ENCODE peak calls at places on chromosome 7, in nine cellular contexts. Z is Panc1; F is CD8-positive, alpha-beta T cell; C is AG04450; W is ascending aorta; L is neural progenitor cell; T is choroid plexus epithelial cell; U is GM06990; Y is tibial artery. J is an unnamed sample.

GRCh38 chr7:157013602-157014549 is 3.4 kb upstream of the MNX1 start:
- DNase-seq in Z (no peak), F (no peak), C (no peak), W (no peak), L (peak), T (no peak), U (no peak), Y (no peak), J (no peak)

GRCh38 chr7:1946461-1947450 is 276.7 kb downstream of the ELFN1 start:
- DNase-seq in Z (no peak), F (no peak), C (no peak), W (no peak), L (no peak), T (no peak), U (no peak), Y (no peak), J (no peak)

GRCh38 chr7:121138262-121138933 is 149.9 kb downstream of the CPED1 start:
- DNase-seq in Z (peak), F (no peak), C (no peak), W (no peak), L (no peak), T (peak), U (peak), Y (no peak), J (no peak)

GRCh38 chr7:75889826-75890225 is 11.0 kb downstream of the RHBDD2 start:
- DNase-seq in Z (no peak), F (no peak), C (no peak), W (no peak), L (no peak), T (peak), U (no peak), Y (peak), J (no peak)

GRCh38 chr7:90897961-90898469 is 301.9 kb downstream of the CDK14 start:
- DNase-seq in Z (no peak), F (no peak), C (no peak), W (no peak), L (no peak), T (peak), U (no peak), Y (no peak), J (no peak)

GRCh38 chr7:45598697-45599520 is 24.7 kb downstream of the ADCY1 start:
- DNase-seq in Z (no peak), F (no peak), C (no peak), W (no peak), L (no peak), T (no peak), U (no peak), Y (no peak), J (no peak)

GRCh38 chr7:115008465-115009114 is 86.7 kb downstream of the MDFIC start:
- DNase-seq in Z (no peak), F (no peak), C (peak), W (no peak), L (no peak), T (peak), U (peak), Y (peak), J (no peak)

GRCh38 chr7:134440476-134440875 is 18.4 kb downstream of the AKR1B1 start:
- DNase-seq in Z (no peak), F (no peak), C (no peak), W (no peak), L (no peak), T (no peak), U (no peak), Y (no peak), J (no peak)

GRCh38 chr7:80066646-80067045 is 68.0 kb upstream of the GNAI1 start:
- DNase-seq in Z (no peak), F (no peak), C (no peak), W (no peak), L (no peak), T (no peak), U (no peak), Y (no peak), J (no peak)

GRCh38 chr7:149714910-149715471 is 58.4 kb downstream of the ZNF467 start:
- DNase-seq in Z (no peak), F (no peak), C (no peak), W (no peak), L (no peak), T (no peak), U (no peak), Y (no peak), J (no peak)

DNA sequence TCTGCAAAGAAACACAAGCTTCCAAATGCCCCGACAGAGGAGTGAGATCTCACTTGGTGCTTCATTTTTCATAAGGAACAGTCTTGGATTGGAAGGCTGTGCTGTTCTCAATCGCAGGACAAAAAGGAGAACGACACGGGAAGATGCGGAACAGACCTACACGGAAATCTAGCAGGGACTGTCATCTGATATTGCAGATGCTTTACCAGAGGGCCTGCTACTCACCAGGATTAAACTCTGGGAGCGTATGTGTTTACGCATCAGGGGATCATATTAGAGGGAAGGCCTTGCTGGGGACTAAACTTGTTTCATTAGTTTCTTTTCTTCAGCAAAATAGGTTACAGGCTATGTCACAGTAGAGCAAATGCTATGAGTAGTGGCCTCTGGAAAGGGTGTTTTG is 82.8 kb upstream of the EEPD1 start:
- DNase-seq in Z (no peak), F (no peak), C (no peak), W (no peak), L (no peak), T (no peak), U (no peak), Y (no peak), J (no peak)
- TF ChIP-seq CTCF in Z (no peak), F (no peak), C (no peak), W (no peak), L (no peak), T (no peak), U (no peak), Y (no peak), J (no peak)

GRCh38 chr7:50346548-50347497 is 42.3 kb downstream of the IKZF1 start:
- DNase-seq in Z (no peak), F (no peak), C (no peak), W (no peak), L (no peak), T (no peak), U (no peak), Y (no peak), J (no peak)

GRCh38 chr7:50336909-50337703 is 32.6 kb downstream of the IKZF1 start:
- DNase-seq in Z (no peak), F (no peak), C (no peak), W (no peak), L (no peak), T (no peak), U (no peak), Y (no peak), J (no peak)

GRCh38 chr7:50339990-50340500 is 35.5 kb downstream of the IKZF1 start:
- DNase-seq in Z (no peak), F (no peak), C (no peak), W (no peak), L (no peak), T (no peak), U (peak), Y (no peak), J (no peak)

GRCh38 chr7:50342616-50343114 is 38.1 kb downstream of the IKZF1 start:
- DNase-seq in Z (no peak), F (no peak), C (no peak), W (no peak), L (peak), T (peak), U (no peak), Y (no peak), J (no peak)

DNA sequence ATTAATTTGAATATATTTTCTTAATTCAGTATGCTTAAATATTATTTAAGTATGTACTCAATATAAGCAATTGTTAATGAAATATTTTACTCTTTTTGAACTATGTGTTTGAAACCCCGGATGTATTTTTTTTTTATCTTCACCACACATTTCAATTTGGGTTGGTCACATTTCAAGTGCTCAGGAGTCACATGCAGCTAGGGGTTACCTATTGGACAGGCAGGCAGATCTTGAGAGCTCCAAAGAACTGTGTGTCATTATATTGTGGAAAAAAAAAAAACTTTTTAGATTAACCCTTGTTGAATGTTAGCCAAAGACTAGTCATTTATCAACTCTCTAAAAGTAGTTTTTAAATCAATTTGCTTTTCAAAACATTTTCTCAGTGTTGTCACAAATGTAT is 37.2 kb downstream of the IKZF1 start:
- DNase-seq in Z (no peak), F (no peak), C (no peak), W (no peak), L (no peak), T (no peak), U (no peak), Y (no peak), J (no peak)
- H3K4me3 ChIP-seq in Z (no peak), F (no peak), C (no peak), W (no peak), L (no peak), T (no peak), U (no peak), Y (no peak), J (no peak)

DNA sequence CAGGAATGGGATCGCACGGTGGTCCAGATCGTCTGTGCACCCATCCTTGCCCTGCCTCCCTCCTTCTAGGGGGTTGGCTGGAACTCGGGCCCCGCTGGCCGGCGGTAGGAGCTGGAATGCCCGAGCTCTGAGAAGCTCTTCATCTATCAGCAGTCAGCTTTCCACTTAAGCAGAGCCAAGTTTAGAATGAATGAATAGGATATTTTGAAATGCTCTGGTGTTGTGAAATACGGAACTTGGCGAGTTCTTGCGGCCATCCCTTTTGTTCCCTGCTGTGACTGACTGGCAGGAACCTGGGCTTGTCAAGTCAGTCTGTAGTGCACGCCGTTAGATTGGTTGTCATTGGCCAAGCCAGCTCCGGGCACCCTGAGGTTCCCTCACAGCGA is 33.3 kb downstream of the FOXK1 start:
- DNase-seq in Z (no peak), F (no peak), C (peak), W (no peak), L (no peak), T (peak), U (no peak), Y (peak), J (no peak)
- TF ChIP-seq CTCF in Z (no peak), F (no peak), C (no peak), W (no peak), L (no peak), T (no peak), U (no peak), Y (no peak), J (no peak)

GRCh38 chr7:5590596-5591546 is 167.2 kb upstream of the TNRC18 start:
- DNase-seq in Z (no peak), F (no peak), C (no peak), W (no peak), L (no peak), T (peak), U (no peak), Y (no peak), J (no peak)
- H3K4me3 ChIP-seq in Z (no peak), F (no peak), C (no peak), W (peak), L (no peak), T (no peak), U (no peak), Y (no peak), J (no peak)

GRCh38 chr7:96013836-96014235 is 241.5 kb downstream of the DYNC1I1 start:
- DNase-seq in Z (no peak), F (no peak), C (no peak), W (no peak), L (no peak), T (no peak), U (no peak), Y (no peak), J (no peak)

GRCh38 chr7:96014617-96015016 is 242.3 kb downstream of the DYNC1I1 start:
- DNase-seq in Z (no peak), F (no peak), C (no peak), W (no peak), L (no peak), T (no peak), U (no peak), Y (no peak), J (no peak)

GRCh38 chr7:96004598-96004997 is 232.2 kb downstream of the DYNC1I1 start:
- DNase-seq in Z (no peak), F (no peak), C (no peak), W (no peak), L (no peak), T (no peak), U (no peak), Y (no peak), J (no peak)

GRCh38 chr7:96009162-96009561 is 236.8 kb downstream of the DYNC1I1 start:
- DNase-seq in Z (no peak), F (no peak), C (no peak), W (no peak), L (no peak), T (no peak), U (no peak), Y (no peak), J (no peak)
- TF ChIP-seq CTCF in Z (no peak), F (no peak), C (no peak), W (no peak), L (no peak), T (no peak), U (no peak), Y (no peak), J (no peak)

J was measured in epithelial cell of proximal tubule.